ENCODE peak calls at places on chromosomes 1 and 21, in five cellular contexts. One of them, this sample, is unnamed.

GRCh38 chr1:64844609-64845008 is 99.7 kb downstream of the RAVER2 start:
- DNase-seq in left ventricle myocardium inferior: no peak
- DNase-seq in AG04450: no peak
- DNase-seq in uterus: no peak
- DNase-seq in neuronal stem cell: no peak
- DNase-seq in this sample: no peak

GRCh38 chr1:9643351-9644256 is 7.9 kb upstream of the PIK3CD start:
- DNase-seq in left ventricle myocardium inferior: no peak
- DNase-seq in uterus: no peak
- DNase-seq in neuronal stem cell: no peak
- DNase-seq in AG04450: no peak
- DNase-seq in this sample: no peak

GRCh38 chr1:65946960-65947359 is 154.3 kb downstream of the PDE4B start:
- DNase-seq in AG04450: no peak
- DNase-seq in uterus: no peak
- DNase-seq in left ventricle myocardium inferior: no peak
- DNase-seq in neuronal stem cell: no peak
- DNase-seq in this sample: no peak

GRCh38 chr1:5967351-5968160 is 24.7 kb downstream of the NPHP4 start:
- DNase-seq in AG04450: no peak
- DNase-seq in uterus: no peak
- DNase-seq in left ventricle myocardium inferior: peak
- DNase-seq in neuronal stem cell: no peak
- DNase-seq in this sample: no peak

GRCh38 chr1:22876359-22877111 is 96.1 kb downstream of the LACTBL1 start:
- DNase-seq in uterus: no peak
- DNase-seq in neuronal stem cell: peak
- DNase-seq in left ventricle myocardium inferior: no peak
- DNase-seq in AG04450: no peak
- DNase-seq in this sample: peak

GRCh38 chr1:16013220-16013907 is 4.5 kb downstream of the HSPB7 start:
- DNase-seq in neuronal stem cell: no peak
- DNase-seq in AG04450: no peak
- DNase-seq in uterus: peak
- DNase-seq in left ventricle myocardium inferior: peak
- DNase-seq in this sample: peak

GRCh38 chr1:25035523-25036116 is 105.5 kb upstream of the RUNX3 start:
- DNase-seq in uterus: no peak
- DNase-seq in AG04450: no peak
- DNase-seq in left ventricle myocardium inferior: no peak
- DNase-seq in neuronal stem cell: no peak
- DNase-seq in this sample: no peak

GRCh38 chr1:59317780-59318179 is 20.9 kb downstream of the FGGY start:
- DNase-seq in uterus: no peak
- DNase-seq in AG04450: no peak
- DNase-seq in neuronal stem cell: no peak
- DNase-seq in left ventricle myocardium inferior: no peak
- DNase-seq in this sample: no peak

GRCh38 chr1:7447093-7447492 is 324.0 kb upstream of the VAMP3 start:
- DNase-seq in uterus: no peak
- DNase-seq in left ventricle myocardium inferior: no peak
- DNase-seq in neuronal stem cell: no peak
- DNase-seq in AG04450: no peak
- DNase-seq in this sample: no peak

GRCh38 chr1:32981003-32981909 is 16.6 kb upstream of the RNF19B start:
- DNase-seq in left ventricle myocardium inferior: no peak
- DNase-seq in uterus: peak
- DNase-seq in neuronal stem cell: no peak
- DNase-seq in AG04450: peak
- DNase-seq in this sample: no peak

GRCh38 chr1:159999204-159999603 is 32.6 kb downstream of the PIGM start:
- DNase-seq in left ventricle myocardium inferior: no peak
- DNase-seq in neuronal stem cell: no peak
- DNase-seq in AG04450: no peak
- DNase-seq in uterus: no peak
- DNase-seq in this sample: no peak

GRCh38 chr1:76587213-76587612 is 280.1 kb upstream of the ST6GALNAC5 start:
- DNase-seq in left ventricle myocardium inferior: no peak
- DNase-seq in neuronal stem cell: no peak
- DNase-seq in uterus: no peak
- DNase-seq in AG04450: no peak
- DNase-seq in this sample: no peak

GRCh38 chr1:244970236-244970652 is 105.9 kb upstream of the HNRNPU start:
- DNase-seq in uterus: no peak
- DNase-seq in AG04450: peak
- DNase-seq in left ventricle myocardium inferior: peak
- DNase-seq in neuronal stem cell: peak
- DNase-seq in this sample: peak

GRCh38 chr21:44513389-44514217 is 26.4 kb downstream of the KRTAP10-1 start:
- DNase-seq in AG04450: no peak
- DNase-seq in neuronal stem cell: no peak
- DNase-seq in uterus: no peak
- DNase-seq in left ventricle myocardium inferior: no peak
- DNase-seq in this sample: no peak

GRCh38 chr1:239719642-239720258 is 333.4 kb downstream of the CHRM3 start:
- DNase-seq in left ventricle myocardium inferior: no peak
- DNase-seq in neuronal stem cell: no peak
- DNase-seq in uterus: no peak
- DNase-seq in AG04450: no peak
- DNase-seq in this sample: no peak

GRCh38 chr1:9143250-9143649 is 14.3 kb upstream of the GPR157 start:
- DNase-seq in AG04450: no peak
- DNase-seq in neuronal stem cell: no peak
- DNase-seq in left ventricle myocardium inferior: no peak
- DNase-seq in uterus: no peak
- DNase-seq in this sample: no peak

GRCh38 chr1:23845163-23845562 is 19.9 kb upstream of the HMGCL start:
- DNase-seq in left ventricle myocardium inferior: no peak
- DNase-seq in neuronal stem cell: no peak
- DNase-seq in AG04450: no peak
- DNase-seq in uterus: no peak
- DNase-seq in this sample: no peak

GRCh38 chr1:187665513-187665912 is 836.8 kb downstream of the PLA2G4A start:
- DNase-seq in AG04450: no peak
- DNase-seq in left ventricle myocardium inferior: no peak
- DNase-seq in neuronal stem cell: no peak
- DNase-seq in uterus: no peak
- DNase-seq in this sample: no peak

GRCh38 chr1:164688791-164689190 is 129.8 kb downstream of the PBX1 start:
- DNase-seq in neuronal stem cell: no peak
- DNase-seq in left ventricle myocardium inferior: no peak
- DNase-seq in AG04450: no peak
- DNase-seq in uterus: no peak
- DNase-seq in this sample: no peak

GRCh38 chr1:54489627-54490240 is 58.3 kb upstream of the ACOT11 start:
- DNase-seq in uterus: no peak
- DNase-seq in neuronal stem cell: no peak
- DNase-seq in left ventricle myocardium inferior: no peak
- DNase-seq in AG04450: no peak
- DNase-seq in this sample: no peak

GRCh38 chr1:13583592-13583963 is at the start of gene PDPN:
- DNase-seq in left ventricle myocardium inferior: peak
- DNase-seq in uterus: peak
- DNase-seq in neuronal stem cell: peak
- DNase-seq in AG04450: no peak
- DNase-seq in this sample: no peak

GRCh38 chr1:224929335-224930237 is at the start of gene DNAH14:
- DNase-seq in neuronal stem cell: peak
- DNase-seq in uterus: peak
- DNase-seq in AG04450: peak
- DNase-seq in left ventricle myocardium inferior: peak
- DNase-seq in this sample: peak

GRCh38 chr1:29332204-29332603 is 95.9 kb downstream of the PTPRU start:
- DNase-seq in AG04450: no peak
- DNase-seq in uterus: peak
- DNase-seq in neuronal stem cell: peak
- DNase-seq in left ventricle myocardium inferior: no peak
- DNase-seq in this sample: no peak

GRCh38 chr1:151255381-151255780 is 847 bp downstream of the PSMD4 start:
- DNase-seq in uterus: no peak
- DNase-seq in neuronal stem cell: no peak
- DNase-seq in left ventricle myocardium inferior: no peak
- DNase-seq in AG04450: no peak
- DNase-seq in this sample: no peak

GRCh38 chr1:31574749-31575372 is 1.5 kb upstream of the TINAGL1 start:
- DNase-seq in uterus: no peak
- DNase-seq in neuronal stem cell: no peak
- DNase-seq in AG04450: no peak
- DNase-seq in left ventricle myocardium inferior: no peak
- DNase-seq in this sample: no peak

GRCh38 chr1:9207086-9207485 is 27.5 kb upstream of the H6PD start:
- DNase-seq in neuronal stem cell: no peak
- DNase-seq in left ventricle myocardium inferior: no peak
- DNase-seq in AG04450: no peak
- DNase-seq in uterus: no peak
- DNase-seq in this sample: no peak

GRCh38 chr1:54791880-54792522 is 9.1 kb downstream of the TTC22 start:
- DNase-seq in uterus: no peak
- DNase-seq in neuronal stem cell: no peak
- DNase-seq in AG04450: no peak
- DNase-seq in left ventricle myocardium inferior: no peak
- DNase-seq in this sample: no peak

GRCh38 chr21:34073032-34073748 is at the start of the genes MRPS6 and SLC5A3:
- DNase-seq in uterus: peak
- DNase-seq in neuronal stem cell: peak
- DNase-seq in AG04450: peak
- DNase-seq in left ventricle myocardium inferior: peak
- DNase-seq in this sample: peak

GRCh38 chr1:62247391-62248168 is 52.9 kb downstream of the L1TD1 start:
- DNase-seq in left ventricle myocardium inferior: no peak
- DNase-seq in neuronal stem cell: no peak
- DNase-seq in uterus: no peak
- DNase-seq in AG04450: no peak
- DNase-seq in this sample: no peak

GRCh38 chr1:54604572-54605370 is 18.6 kb downstream of the FAM151A start:
- DNase-seq in left ventricle myocardium inferior: no peak
- DNase-seq in AG04450: no peak
- DNase-seq in neuronal stem cell: no peak
- DNase-seq in uterus: no peak
- DNase-seq in this sample: no peak

GRCh38 chr1:97384294-97384952 is 536.4 kb downstream of the DPYD start:
- DNase-seq in neuronal stem cell: no peak
- DNase-seq in uterus: no peak
- DNase-seq in AG04450: peak
- DNase-seq in left ventricle myocardium inferior: no peak
- DNase-seq in this sample: peak

GRCh38 chr1:63774617-63775417 is 1.0 kb downstream of the ROR1 start:
- DNase-seq in left ventricle myocardium inferior: peak
- DNase-seq in AG04450: no peak
- DNase-seq in uterus: peak
- DNase-seq in neuronal stem cell: peak
- DNase-seq in this sample: no peak
- H3K4me3 ChIP-seq in left ventricle myocardium inferior: peak
- H3K4me3 ChIP-seq in AG04450: peak
- H3K4me3 ChIP-seq in uterus: peak
- H3K4me3 ChIP-seq in neuronal stem cell: peak
- H3K4me3 ChIP-seq in this sample: peak

DNA sequence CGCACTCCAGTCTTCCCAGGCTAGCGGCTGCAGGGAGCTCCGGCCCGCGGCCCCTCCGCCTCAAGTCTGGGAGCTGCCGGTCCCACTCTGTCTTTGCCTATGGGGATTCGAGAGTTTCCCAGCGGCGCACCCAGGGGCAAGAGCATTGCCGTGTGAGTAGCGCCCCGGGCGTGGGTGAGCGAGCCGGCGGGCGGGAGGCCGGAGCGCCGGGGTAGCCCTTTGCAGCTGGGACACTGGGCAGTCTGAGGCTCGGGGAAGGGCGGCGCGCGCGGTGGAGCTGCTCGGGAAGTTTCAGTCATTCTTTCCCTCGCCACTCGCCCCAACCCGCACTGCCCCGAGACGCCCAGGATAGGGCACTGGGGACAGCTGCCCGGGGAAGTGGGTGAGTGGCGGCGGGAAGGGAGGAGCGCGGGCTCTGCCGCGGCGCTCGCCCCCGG is 521 bp downstream of the SLC35F3 start:
- DNase-seq in neuronal stem cell: no peak
- DNase-seq in uterus: no peak
- DNase-seq in AG04450: no peak
- DNase-seq in left ventricle myocardium inferior: no peak
- DNase-seq in this sample: no peak
- H3K4me3 ChIP-seq in neuronal stem cell: peak
- H3K4me3 ChIP-seq in uterus: no peak
- H3K4me3 ChIP-seq in AG04450: no peak
- H3K4me3 ChIP-seq in left ventricle myocardium inferior: peak
- H3K4me3 ChIP-seq in this sample: peak

DNA sequence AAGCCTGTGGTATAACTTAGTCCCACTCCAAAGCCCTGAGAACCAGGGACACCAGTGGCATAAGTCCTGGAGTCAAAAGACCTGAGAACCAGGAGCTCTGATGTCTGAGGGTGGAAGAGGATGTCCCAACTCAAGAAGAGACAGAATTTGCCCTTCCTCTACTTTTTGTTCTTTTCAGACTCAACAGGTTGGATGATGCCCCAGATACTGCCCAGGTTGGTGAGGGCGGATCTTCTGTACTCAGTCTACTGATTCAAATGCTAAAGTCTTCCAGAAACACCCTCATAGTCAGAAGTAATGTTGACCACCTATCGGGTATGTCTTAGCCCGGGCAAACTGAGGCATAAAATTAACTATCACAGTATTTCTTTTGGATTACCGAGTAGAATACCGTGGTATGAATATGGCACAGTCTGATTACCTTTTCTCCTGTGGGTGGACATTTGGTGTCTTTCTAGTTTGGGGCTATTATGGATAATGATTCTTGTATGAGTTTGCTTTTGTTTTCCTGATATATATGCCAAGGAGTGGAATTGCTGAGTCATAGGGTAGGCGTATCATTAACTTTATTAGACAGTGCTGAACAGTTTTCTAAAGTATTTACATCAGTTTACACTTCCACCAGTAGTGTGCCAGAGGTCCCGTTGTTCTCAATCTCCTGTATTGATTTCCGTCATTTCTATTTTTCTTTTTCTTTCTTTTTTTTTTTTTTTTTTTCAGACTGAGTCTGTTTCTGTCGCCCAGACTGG is 3.2 kb upstream of the CHAF1B start:
- DNase-seq in AG04450: no peak
- DNase-seq in neuronal stem cell: no peak
- DNase-seq in left ventricle myocardium inferior: no peak
- DNase-seq in uterus: no peak
- DNase-seq in this sample: no peak
- H3K4me3 ChIP-seq in AG04450: no peak
- H3K4me3 ChIP-seq in neuronal stem cell: no peak
- H3K4me3 ChIP-seq in left ventricle myocardium inferior: no peak
- H3K4me3 ChIP-seq in uterus: no peak
- H3K4me3 ChIP-seq in this sample: no peak

GRCh38 chr21:20997308-20997632 is 939 bp upstream of the NCAM2 start:
- DNase-seq in uterus: no peak
- DNase-seq in left ventricle myocardium inferior: no peak
- DNase-seq in neuronal stem cell: peak
- DNase-seq in AG04450: no peak
- DNase-seq in this sample: no peak

GRCh38 chr21:20998456-20998789 is 214 bp downstream of the NCAM2 start:
- DNase-seq in uterus: no peak
- DNase-seq in neuronal stem cell: no peak
- DNase-seq in left ventricle myocardium inferior: no peak
- DNase-seq in AG04450: no peak
- DNase-seq in this sample: no peak

GRCh38 chr21:20998886-20999285 is 677 bp downstream of the NCAM2 start:
- DNase-seq in neuronal stem cell: no peak
- DNase-seq in left ventricle myocardium inferior: no peak
- DNase-seq in uterus: no peak
- DNase-seq in AG04450: no peak
- DNase-seq in this sample: no peak

GRCh38 chr21:20996421-20997307 is 1.5 kb upstream of the NCAM2 start:
- DNase-seq in left ventricle myocardium inferior: no peak
- DNase-seq in uterus: no peak
- DNase-seq in neuronal stem cell: peak
- DNase-seq in AG04450: no peak
- DNase-seq in this sample: no peak

GRCh38 chr21:20997633-20998455 is at the start of gene NCAM2:
- DNase-seq in AG04450: peak
- DNase-seq in uterus: peak
- DNase-seq in neuronal stem cell: peak
- DNase-seq in left ventricle myocardium inferior: peak
- DNase-seq in this sample: peak
- H3K4me3 ChIP-seq in AG04450: peak
- H3K4me3 ChIP-seq in uterus: peak
- H3K4me3 ChIP-seq in neuronal stem cell: peak
- H3K4me3 ChIP-seq in left ventricle myocardium inferior: peak
- H3K4me3 ChIP-seq in this sample: peak